ENCODE peak calls at places on chromosomes 7 and 10, in eight cellular contexts. J is colonic mucosa, K is lower leg skin, O is mammary epithelial cell, L is AG04450, M is ovary, P is dorsolateral prefrontal cortex, U is choroid plexus epithelial cell. I is an unnamed sample.

GRCh38 chr7:102895602-102896001 is 17.2 kb upstream of the LRRC17 start:
- DNase-seq in J (no peak), K (no peak), O (no peak), L (no peak), M (no peak), P (no peak), U (no peak), I (peak)

GRCh38 chr7:116330961-116331360 is 120.6 kb downstream of the TES start:
- DNase-seq in J (no peak), K (no peak), O (no peak), L (no peak), M (no peak), P (no peak), U (no peak), I (peak)

GRCh38 chr7:42700376-42701327 is 211.2 kb downstream of the C7orf25 start:
- DNase-seq in J (no peak), K (no peak), O (no peak), L (no peak), M (no peak), P (no peak), U (no peak), I (peak)

GRCh38 chr7:24381919-24382505 is 98.0 kb downstream of the NPY start:
- DNase-seq in J (no peak), K (no peak), O (peak), L (no peak), M (no peak), P (no peak), U (peak), I (peak)

GRCh38 chr7:144818516-144818915 is 17.3 kb downstream of the TPK1 start:
- DNase-seq in J (no peak), K (no peak), O (no peak), L (no peak), M (no peak), P (no peak), U (peak), I (peak)

GRCh38 chr10:87761892-87762291 is 56.1 kb downstream of the ATAD1 start:
- DNase-seq in J (no peak), K (no peak), O (peak), L (no peak), M (no peak), P (no peak), U (peak), I (peak)

GRCh38 chr10:7218974-7219373 is 191.9 kb downstream of the SFMBT2 start:
- DNase-seq in J (no peak), K (no peak), O (no peak), L (no peak), M (no peak), P (no peak), U (peak), I (peak)

GRCh38 chr10:11345224-11346054 is 266.0 kb downstream of the USP6NL start:
- DNase-seq in J (peak), K (no peak), O (no peak), L (no peak), M (no peak), P (no peak), U (peak), I (peak)

GRCh38 chr7:102000123-102000522 is 182.7 kb downstream of the CUX1 start:
- DNase-seq in J (no peak), K (no peak), O (no peak), L (no peak), M (no peak), P (no peak), U (no peak), I (no peak)

DNA sequence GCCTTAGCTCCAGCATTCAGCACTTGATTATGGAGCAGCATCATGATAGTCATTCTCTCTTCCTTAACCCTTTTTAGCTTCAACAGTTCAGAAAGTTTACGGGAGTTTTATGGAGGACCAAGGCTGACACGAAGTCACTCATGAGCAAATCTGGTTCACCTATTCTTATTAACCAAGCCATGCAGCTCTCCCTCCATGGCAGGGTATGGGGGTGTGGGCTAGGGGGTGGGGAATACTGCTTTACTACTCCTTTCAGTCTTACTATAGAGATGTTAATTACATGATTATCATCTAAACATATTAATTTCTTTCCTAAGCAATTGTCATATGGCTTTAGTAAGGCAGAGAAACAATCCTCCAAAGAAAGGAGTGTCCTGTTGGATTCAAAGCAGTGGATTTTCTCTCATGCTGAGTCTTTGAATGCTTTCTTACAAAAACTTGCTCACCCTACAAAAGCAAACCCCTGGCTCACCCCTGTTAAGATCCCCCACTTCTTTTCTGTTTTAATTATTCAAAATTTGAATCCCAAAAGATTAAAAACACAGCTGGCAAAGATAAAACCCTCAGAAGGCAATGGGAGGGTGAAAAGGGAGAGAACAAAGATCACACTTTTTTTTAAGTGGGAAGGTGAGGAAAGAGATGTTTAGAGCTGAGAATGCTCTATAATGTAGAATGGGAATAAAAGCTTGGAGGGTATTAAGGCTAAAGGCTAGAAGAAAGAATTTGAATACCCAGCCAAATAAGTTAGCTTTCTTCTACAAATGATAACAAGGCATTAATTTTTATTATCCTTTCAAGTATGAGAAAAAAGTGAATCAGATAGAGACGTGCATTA is 46.4 kb upstream of the SEMA3E start:
- DNase-seq in J (no peak), K (no peak), O (no peak), L (no peak), M (no peak), P (no peak), U (no peak), I (no peak)
- H3K4me3 ChIP-seq in J (no peak), K (no peak), O (no peak), L (no peak), M (no peak), P (no peak), U (no peak), I (no peak)

DNA sequence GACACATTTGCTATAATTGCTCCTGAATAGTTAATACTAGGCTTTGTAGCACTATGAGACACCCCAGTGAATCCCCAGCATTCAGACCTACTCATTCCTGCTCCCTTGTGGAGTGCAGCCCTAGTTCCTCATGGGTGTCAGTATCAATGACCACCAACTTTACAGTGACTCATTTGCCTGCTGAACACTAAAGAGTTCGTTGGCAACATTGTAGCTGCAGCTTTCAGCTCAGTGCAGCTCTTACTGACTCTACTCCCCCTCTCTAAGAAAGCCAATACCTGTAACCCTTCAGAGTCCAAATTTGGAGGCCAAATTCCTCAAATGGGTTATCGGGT is 127.1 kb upstream of the MTPN start:
- DNase-seq in J (no peak), K (no peak), O (no peak), L (no peak), M (no peak), P (no peak), U (no peak), I (no peak)
- TF ChIP-seq CTCF in J (no peak), K (no peak), O (no peak), L (no peak), M (no peak), P (no peak), U (no peak), I (no peak)

DNA sequence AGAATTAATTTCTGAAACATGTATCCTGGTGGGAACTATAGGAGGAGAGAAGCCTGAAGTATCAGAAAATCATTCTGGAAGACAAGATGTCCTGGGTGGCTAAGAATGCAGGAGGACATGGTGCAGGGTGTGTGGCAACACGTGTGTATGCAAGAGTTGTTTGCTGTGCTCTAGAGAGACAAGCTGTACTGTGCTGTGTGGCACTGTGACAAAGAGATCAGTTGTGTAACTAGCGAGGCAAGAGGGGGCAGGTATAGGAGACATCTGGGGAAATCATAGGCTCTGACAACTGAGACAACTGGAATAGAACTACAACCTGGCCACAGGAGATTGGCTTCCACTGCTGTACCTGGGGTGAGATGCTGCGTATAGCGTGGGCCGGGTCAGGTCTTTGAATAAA is 9.3 kb downstream of the ITGA8 start:
- DNase-seq in J (no peak), K (no peak), O (no peak), L (no peak), M (no peak), P (no peak), U (no peak), I (no peak)
- H3K4me3 ChIP-seq in J (no peak), K (no peak), O (no peak), L (no peak), M (no peak), P (no peak), U (no peak), I (no peak)

GRCh38 chr10:4767033-4767814 is 58.8 kb upstream of the AKR1E2 start:
- DNase-seq in J (peak), K (no peak), O (peak), L (no peak), M (peak), P (no peak), U (peak), I (peak)

GRCh38 chr10:4772202-4772570 is 53.8 kb upstream of the AKR1E2 start:
- DNase-seq in J (no peak), K (no peak), O (peak), L (no peak), M (no peak), P (no peak), U (no peak), I (no peak)

GRCh38 chr10:4771554-4772201 is 54.3 kb upstream of the AKR1E2 start:
- DNase-seq in J (no peak), K (no peak), O (peak), L (peak), M (no peak), P (no peak), U (peak), I (peak)

GRCh38 chr10:4766449-4766848 is 59.6 kb upstream of the AKR1E2 start:
- DNase-seq in J (no peak), K (no peak), O (peak), L (no peak), M (no peak), P (no peak), U (no peak), I (peak)

GRCh38 chr10:4770766-4771553 is 55.0 kb upstream of the AKR1E2 start:
- DNase-seq in J (no peak), K (no peak), O (peak), L (peak), M (no peak), P (no peak), U (peak), I (peak)
- TF ChIP-seq CTCF in J (no peak), K (no peak), O (peak), L (peak), M (no peak), P (peak), U (peak), I (peak)

GRCh38 chr7:26417911-26418413 is 126.3 kb downstream of the SNX10 start:
- DNase-seq in J (peak), K (no peak), O (no peak), L (no peak), M (no peak), P (no peak), U (no peak), I (no peak)
- H3K4me3 ChIP-seq in J (no peak), K (no peak), O (no peak), L (no peak), M (no peak), P (no peak), U (no peak), I (no peak)

I was measured in fibroblast of the aortic adventitia.